ENCODE peak calls at places on chromosomes 3 and 15, in eight cellular contexts. One of them, this sample, is unnamed.
A peak's percentile ranks its signal among the peaks of the same experiment; 100 is the strongest.

GRCh38 chr3:43473737-43474136 is 148.1 kb downstream of the ANO10 start:
- DNase-seq in epithelial cell of esophagus: no peak
- DNase-seq in bronchial epithelial cell: no peak
- DNase-seq in AG04449: no peak
- DNase-seq in body of pancreas: no peak
- DNase-seq in left lung: no peak
- DNase-seq in activated B cell treated with CpG ODN at 0.5 μM for 24 hours: no peak
- DNase-seq in psoas muscle: no peak
- DNase-seq in this sample: no peak

GRCh38 chr15:40300771-40301170 is 7.0 kb downstream of the PLCB2 start:
- DNase-seq in activated B cell treated with CpG ODN at 0.5 μM for 24 hours: no peak
- DNase-seq in psoas muscle: no peak
- DNase-seq in left lung: no peak
- DNase-seq in body of pancreas: no peak
- DNase-seq in epithelial cell of esophagus: no peak
- DNase-seq in bronchial epithelial cell: no peak
- DNase-seq in AG04449: no peak
- DNase-seq in this sample: no peak

GRCh38 chr3:146044046-146044445 is 116.9 kb downstream of the PLOD2 start:
- DNase-seq in bronchial epithelial cell: peak; percentile 71
- DNase-seq in epithelial cell of esophagus: peak; percentile 80
- DNase-seq in left lung: no peak
- DNase-seq in body of pancreas: no peak
- DNase-seq in AG04449: no peak
- DNase-seq in psoas muscle: no peak
- DNase-seq in activated B cell treated with CpG ODN at 0.5 μM for 24 hours: no peak
- DNase-seq in this sample: no peak

GRCh38 chr3:104412608-104413580 is 953.8 kb upstream of the ALCAM start:
- DNase-seq in bronchial epithelial cell: no peak
- DNase-seq in epithelial cell of esophagus: no peak
- DNase-seq in left lung: no peak
- DNase-seq in body of pancreas: no peak
- DNase-seq in AG04449: no peak
- DNase-seq in activated B cell treated with CpG ODN at 0.5 μM for 24 hours: no peak
- DNase-seq in psoas muscle: no peak
- DNase-seq in this sample: no peak

GRCh38 chr3:153572165-153572564 is 410.1 kb downstream of the RAP2B start:
- DNase-seq in bronchial epithelial cell: peak; percentile 26
- DNase-seq in psoas muscle: no peak
- DNase-seq in activated B cell treated with CpG ODN at 0.5 μM for 24 hours: no peak
- DNase-seq in epithelial cell of esophagus: peak; percentile 51
- DNase-seq in AG04449: no peak
- DNase-seq in body of pancreas: no peak
- DNase-seq in left lung: no peak
- DNase-seq in this sample: no peak

GRCh38 chr3:121976727-121977126 is 45.3 kb downstream of the ILDR1 start:
- DNase-seq in AG04449: no peak
- DNase-seq in epithelial cell of esophagus: no peak
- DNase-seq in bronchial epithelial cell: no peak
- DNase-seq in left lung: no peak
- DNase-seq in psoas muscle: no peak
- DNase-seq in activated B cell treated with CpG ODN at 0.5 μM for 24 hours: no peak
- DNase-seq in body of pancreas: no peak
- DNase-seq in this sample: no peak

GRCh38 chr3:143970773-143971366 is 753 bp upstream of the DIPK2A start:
- DNase-seq in activated B cell treated with CpG ODN at 0.5 μM for 24 hours: peak; percentile 82
- DNase-seq in psoas muscle: peak; percentile 73
- DNase-seq in body of pancreas: peak; percentile 46
- DNase-seq in AG04449: no peak
- DNase-seq in epithelial cell of esophagus: no peak
- DNase-seq in left lung: peak; percentile 92
- DNase-seq in bronchial epithelial cell: peak; percentile 37
- DNase-seq in this sample: peak; percentile 68

GRCh38 chr3:120196812-120197211 is 88.2 kb downstream of the GPR156 start:
- DNase-seq in body of pancreas: no peak
- DNase-seq in AG04449: no peak
- DNase-seq in left lung: no peak
- DNase-seq in bronchial epithelial cell: peak; percentile 81
- DNase-seq in psoas muscle: no peak
- DNase-seq in activated B cell treated with CpG ODN at 0.5 μM for 24 hours: no peak
- DNase-seq in epithelial cell of esophagus: peak; percentile 81
- DNase-seq in this sample: no peak

GRCh38 chr15:89578146-89578545 is 2.9 kb downstream of the TICRR start:
- DNase-seq in epithelial cell of esophagus: no peak
- DNase-seq in bronchial epithelial cell: no peak
- DNase-seq in AG04449: no peak
- DNase-seq in activated B cell treated with CpG ODN at 0.5 μM for 24 hours: no peak
- DNase-seq in body of pancreas: no peak
- DNase-seq in left lung: no peak
- DNase-seq in psoas muscle: no peak
- DNase-seq in this sample: no peak

GRCh38 chr3:121624147-121624852 is 31.1 kb downstream of the FBXO40 start:
- DNase-seq in psoas muscle: no peak
- DNase-seq in epithelial cell of esophagus: no peak
- DNase-seq in bronchial epithelial cell: no peak
- DNase-seq in activated B cell treated with CpG ODN at 0.5 μM for 24 hours: no peak
- DNase-seq in body of pancreas: no peak
- DNase-seq in AG04449: no peak
- DNase-seq in left lung: no peak
- DNase-seq in this sample: no peak

GRCh38 chr3:155080692-155081091 is 573 bp downstream of the MME start:
- DNase-seq in psoas muscle: no peak
- DNase-seq in AG04449: no peak
- DNase-seq in left lung: no peak
- DNase-seq in epithelial cell of esophagus: no peak
- DNase-seq in activated B cell treated with CpG ODN at 0.5 μM for 24 hours: no peak
- DNase-seq in bronchial epithelial cell: no peak
- DNase-seq in body of pancreas: no peak
- DNase-seq in this sample: no peak

GRCh38 chr3:48119495-48120193 is 68.6 kb downstream of the CDC25A start:
- DNase-seq in psoas muscle: peak; percentile 77
- DNase-seq in epithelial cell of esophagus: no peak
- DNase-seq in bronchial epithelial cell: no peak
- DNase-seq in body of pancreas: peak; percentile 18
- DNase-seq in left lung: no peak
- DNase-seq in AG04449: no peak
- DNase-seq in activated B cell treated with CpG ODN at 0.5 μM for 24 hours: no peak
- DNase-seq in this sample: peak; percentile 24

GRCh38 chr15:40190591-40190990 is 29.7 kb downstream of the BUB1B start:
- DNase-seq in epithelial cell of esophagus: peak; percentile 81
- DNase-seq in body of pancreas: no peak
- DNase-seq in activated B cell treated with CpG ODN at 0.5 μM for 24 hours: no peak
- DNase-seq in left lung: no peak
- DNase-seq in bronchial epithelial cell: peak; percentile 87
- DNase-seq in AG04449: no peak
- DNase-seq in psoas muscle: no peak
- DNase-seq in this sample: no peak

GRCh38 chr3:134473868-134474546 is 11.8 kb downstream of the ANAPC13 start:
- DNase-seq in epithelial cell of esophagus: peak; percentile 82
- DNase-seq in psoas muscle: no peak
- DNase-seq in left lung: no peak
- DNase-seq in activated B cell treated with CpG ODN at 0.5 μM for 24 hours: peak; percentile 32
- DNase-seq in bronchial epithelial cell: peak; percentile 74
- DNase-seq in body of pancreas: peak; percentile 83
- DNase-seq in AG04449: peak; percentile 56
- DNase-seq in this sample: peak; percentile 37

GRCh38 chr3:102106421-102107097 is 257.2 kb downstream of the NFKBIZ start:
- DNase-seq in left lung: no peak
- DNase-seq in bronchial epithelial cell: peak; percentile 64
- DNase-seq in body of pancreas: no peak
- DNase-seq in activated B cell treated with CpG ODN at 0.5 μM for 24 hours: no peak
- DNase-seq in epithelial cell of esophagus: peak; percentile 41
- DNase-seq in AG04449: peak; percentile 37
- DNase-seq in psoas muscle: no peak
- DNase-seq in this sample: no peak

GRCh38 chr15:43118276-43118675 is 12.4 kb upstream of the UBR1 start:
- DNase-seq in epithelial cell of esophagus: no peak
- DNase-seq in psoas muscle: no peak
- DNase-seq in bronchial epithelial cell: no peak
- DNase-seq in activated B cell treated with CpG ODN at 0.5 μM for 24 hours: no peak
- DNase-seq in body of pancreas: no peak
- DNase-seq in AG04449: no peak
- DNase-seq in left lung: no peak
- DNase-seq in this sample: no peak

GRCh38 chr15:67775998-67776397 is 49.3 kb upstream of the SKOR1 start:
- DNase-seq in AG04449: no peak
- DNase-seq in psoas muscle: no peak
- DNase-seq in bronchial epithelial cell: no peak
- DNase-seq in activated B cell treated with CpG ODN at 0.5 μM for 24 hours: no peak
- DNase-seq in left lung: no peak
- DNase-seq in epithelial cell of esophagus: no peak
- DNase-seq in body of pancreas: no peak
- DNase-seq in this sample: no peak
- TF ChIP-seq CTCF in AG04449: no peak
- TF ChIP-seq CTCF in psoas muscle: no peak
- TF ChIP-seq CTCF in bronchial epithelial cell: no peak
- TF ChIP-seq CTCF in activated B cell treated with CpG ODN at 0.5 μM for 24 hours: no peak
- TF ChIP-seq CTCF in left lung: no peak
- TF ChIP-seq CTCF in epithelial cell of esophagus: no peak
- TF ChIP-seq CTCF in body of pancreas: no peak
- TF ChIP-seq CTCF in this sample: no peak

GRCh38 chr3:188929138-188929537 is 242.6 kb upstream of the TPRG1 start:
- DNase-seq in AG04449: no peak
- DNase-seq in psoas muscle: no peak
- DNase-seq in activated B cell treated with CpG ODN at 0.5 μM for 24 hours: no peak
- DNase-seq in body of pancreas: peak; percentile 30
- DNase-seq in left lung: no peak
- DNase-seq in bronchial epithelial cell: peak; percentile 47
- DNase-seq in epithelial cell of esophagus: peak; percentile 56
- DNase-seq in this sample: no peak
- TF ChIP-seq CTCF in AG04449: no peak
- TF ChIP-seq CTCF in psoas muscle: no peak
- TF ChIP-seq CTCF in activated B cell treated with CpG ODN at 0.5 μM for 24 hours: no peak
- TF ChIP-seq CTCF in body of pancreas: peak; percentile 56
- TF ChIP-seq CTCF in left lung: no peak
- TF ChIP-seq CTCF in bronchial epithelial cell: peak; percentile 51
- TF ChIP-seq CTCF in epithelial cell of esophagus: peak; percentile 54
- TF ChIP-seq CTCF in this sample: peak; percentile 53

GRCh38 chr3:112561693-112562529 is at the start of the genes ATG3 and SLC35A5:
- DNase-seq in body of pancreas: peak; percentile 99
- DNase-seq in bronchial epithelial cell: peak; percentile 96
- DNase-seq in psoas muscle: peak; percentile 99
- DNase-seq in AG04449: peak; percentile 94
- DNase-seq in activated B cell treated with CpG ODN at 0.5 μM for 24 hours: peak; percentile 99
- DNase-seq in epithelial cell of esophagus: peak; percentile 99
- DNase-seq in left lung: peak; percentile 99
- DNase-seq in this sample: peak; percentile 99
- TF ChIP-seq CTCF in body of pancreas: peak; percentile 18
- TF ChIP-seq CTCF in bronchial epithelial cell: no peak
- TF ChIP-seq CTCF in psoas muscle: no peak
- TF ChIP-seq CTCF in AG04449: peak; percentile 6
- TF ChIP-seq CTCF in activated B cell treated with CpG ODN at 0.5 μM for 24 hours: no peak
- TF ChIP-seq CTCF in epithelial cell of esophagus: peak; percentile 4
- TF ChIP-seq CTCF in left lung: peak; percentile 26
- TF ChIP-seq CTCF in this sample: no peak

GRCh38 chr3:170589113-170589512 is 3.2 kb upstream of the SLC7A14 start:
- DNase-seq in body of pancreas: no peak
- DNase-seq in bronchial epithelial cell: no peak
- DNase-seq in left lung: no peak
- DNase-seq in activated B cell treated with CpG ODN at 0.5 μM for 24 hours: no peak
- DNase-seq in psoas muscle: no peak
- DNase-seq in AG04449: no peak
- DNase-seq in epithelial cell of esophagus: no peak
- DNase-seq in this sample: no peak

GRCh38 chr3:170585008-170585936 is 603 bp downstream of the SLC7A14 start:
- DNase-seq in left lung: peak; percentile 76
- DNase-seq in activated B cell treated with CpG ODN at 0.5 μM for 24 hours: no peak
- DNase-seq in psoas muscle: peak; percentile 41
- DNase-seq in body of pancreas: no peak
- DNase-seq in AG04449: no peak
- DNase-seq in epithelial cell of esophagus: no peak
- DNase-seq in bronchial epithelial cell: no peak
- DNase-seq in this sample: no peak

GRCh38 chr3:170584585-170585007 is 1.3 kb downstream of the SLC7A14 start:
- DNase-seq in bronchial epithelial cell: peak; percentile 31
- DNase-seq in left lung: peak; percentile 80
- DNase-seq in activated B cell treated with CpG ODN at 0.5 μM for 24 hours: peak; percentile 27
- DNase-seq in epithelial cell of esophagus: peak; percentile 73
- DNase-seq in psoas muscle: peak; percentile 81
- DNase-seq in body of pancreas: peak; percentile 71
- DNase-seq in AG04449: no peak
- DNase-seq in this sample: peak; percentile 68

DNA sequence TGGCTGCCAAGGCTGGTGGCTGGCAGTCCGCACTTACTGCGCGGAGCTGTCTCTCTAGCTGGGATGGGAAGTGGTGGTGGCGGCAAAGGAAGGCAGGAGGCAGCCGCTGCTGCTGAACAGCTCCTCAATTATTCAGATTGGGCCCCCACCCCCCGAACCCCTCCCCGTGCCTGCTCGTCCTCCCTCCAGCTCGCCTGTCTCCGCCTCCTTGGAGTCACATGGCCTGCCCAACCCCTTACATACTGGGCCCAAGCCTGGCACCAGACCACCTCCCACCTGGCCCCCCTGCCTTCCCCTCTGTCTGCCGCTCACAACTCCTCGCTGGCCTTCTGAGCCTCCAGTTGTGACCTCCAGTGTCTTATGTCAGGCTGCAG is at the start of gene SLC7A14:
- DNase-seq in activated B cell treated with CpG ODN at 0.5 μM for 24 hours: no peak
- DNase-seq in psoas muscle: no peak
- DNase-seq in left lung: no peak
- DNase-seq in AG04449: no peak
- DNase-seq in bronchial epithelial cell: no peak
- DNase-seq in body of pancreas: no peak
- DNase-seq in epithelial cell of esophagus: no peak
- DNase-seq in this sample: no peak
- TF ChIP-seq CTCF in activated B cell treated with CpG ODN at 0.5 μM for 24 hours: no peak
- TF ChIP-seq CTCF in psoas muscle: no peak
- TF ChIP-seq CTCF in left lung: no peak
- TF ChIP-seq CTCF in AG04449: no peak
- TF ChIP-seq CTCF in bronchial epithelial cell: no peak
- TF ChIP-seq CTCF in body of pancreas: no peak
- TF ChIP-seq CTCF in epithelial cell of esophagus: no peak
- TF ChIP-seq CTCF in this sample: no peak